ENCODE peak calls at places on chromosomes 11 and 22, in ten cellular contexts. I is activated B cell treated with CpG ODN at 0.5 μM for 24 hours, W is upper lobe of right lung, M is endodermal cell, Y is OCI-LY7, P is dorsolateral prefrontal cortex, E is heart left ventricle, Z is transverse colon, S is choroid plexus epithelial cell, R is neural progenitor cell. U is an unnamed sample.

GRCh38 chr22:28316014-28316413 is 363.6 kb downstream of the TTC28 start:
- DNase-seq in I (no peak), P (no peak), M (no peak), Z (no peak), S (no peak), R (no peak), E (no peak), W (no peak), Y (no peak), U (no peak)

GRCh38 chr11:95849087-95849825 is 59.0 kb downstream of the CEP57 start:
- DNase-seq in E (peak; percentile 43), P (no peak), W (no peak), Y (peak; percentile 24), I (no peak), R (peak; percentile 60), Z (peak; percentile 44), M (peak; percentile 77), S (peak; percentile 92), U (no peak)

GRCh38 chr22:24367841-24368240 is 59.6 kb upstream of the ADORA2A start:
- DNase-seq in E (no peak), P (no peak), R (no peak), M (no peak), W (no peak), Z (no peak), I (no peak), S (peak; percentile 9), Y (no peak), U (no peak)

GRCh38 chr11:19510468-19510867 is 202.2 kb upstream of the NAV2 start:
- DNase-seq in Y (no peak), P (no peak), W (no peak), S (no peak), M (no peak), R (no peak), Z (no peak), I (no peak), E (no peak), U (no peak)

GRCh38 chr11:93686226-93686625 is 24.7 kb downstream of the CEP295 start:
- DNase-seq in W (no peak), Y (no peak), E (no peak), R (no peak), I (no peak), P (no peak), S (no peak), M (no peak), Z (no peak), U (no peak)

GRCh38 chr11:47523491-47524199 is 29.3 kb downstream of the CELF1 start:
- DNase-seq in Y (no peak), E (peak; percentile 59), I (no peak), Z (no peak), S (peak; percentile 93), P (no peak), R (no peak), M (no peak), W (no peak), U (no peak)

GRCh38 chr11:3841426-3842304 is 906 bp upstream of the RHOG start:
- DNase-seq in P (peak; percentile 86), E (peak; percentile 88), R (peak; percentile 86), Y (peak; percentile 90), S (peak; percentile 91), W (peak; percentile 92), I (peak; percentile 96), Z (peak; percentile 91), M (peak; percentile 95), U (peak; percentile 79)

GRCh38 chr11:726278-726915 is 20.4 kb downstream of the EPS8L2 start:
- DNase-seq in I (peak; percentile 49), P (no peak), R (peak; percentile 55), E (no peak), Z (peak; percentile 77), S (peak; percentile 37), M (peak; percentile 80), W (peak; percentile 82), Y (peak; percentile 62), U (no peak)

GRCh38 chr11:72786305-72787261 is 7.3 kb downstream of the STARD10 start:
- DNase-seq in E (no peak), I (no peak), S (no peak), M (no peak), W (peak; percentile 82), Y (no peak), Z (peak; percentile 81), P (no peak), R (peak; percentile 0), U (no peak)

GRCh38 chr22:45743687-45744086 is 72.1 kb downstream of the ATXN10 start:
- DNase-seq in W (no peak), I (no peak), M (no peak), R (no peak), E (peak; percentile 18), Z (no peak), Y (no peak), P (no peak), S (no peak), U (no peak)

GRCh38 chr22:46432164-46433068 is 96.9 kb downstream of the TRMU start:
- DNase-seq in M (no peak), Z (peak; percentile 54), I (peak; percentile 34), E (no peak), R (no peak), P (no peak), S (peak; percentile 13), W (no peak), Y (peak; percentile 79), U (no peak)

GRCh38 chr11:63251312-63251711 is 7.9 kb upstream of the SLC22A25 start:
- DNase-seq in R (no peak), S (no peak), W (no peak), P (no peak), I (no peak), E (no peak), Z (no peak), M (no peak), Y (no peak), U (no peak)

GRCh38 chr11:92245700-92246270 is 21.2 kb downstream of the FAT3 start:
- DNase-seq in Y (no peak), I (no peak), Z (no peak), M (no peak), W (no peak), S (no peak), E (no peak), P (no peak), R (no peak), U (no peak)

GRCh38 chr11:119134389-119134978 is 13.1 kb downstream of the HINFP start:
- DNase-seq in E (no peak), R (peak; percentile 24), I (no peak), Y (peak; percentile 13), M (peak; percentile 77), W (no peak), P (no peak), Z (no peak), S (peak; percentile 30), U (no peak)

GRCh38 chr11:112227002-112227401 is 774 bp downstream of the PTS start:
- DNase-seq in Z (no peak), M (no peak), W (no peak), P (no peak), I (no peak), E (no peak), R (peak; percentile 15), S (peak; percentile 60), Y (peak; percentile 4), U (no peak)

GRCh38 chr11:85423331-85423730 is 203.8 kb downstream of the DLG2 start:
- DNase-seq in S (no peak), I (no peak), P (no peak), Y (no peak), E (no peak), W (no peak), R (no peak), Z (peak; percentile 50), M (no peak), U (no peak)
- TF ChIP-seq CTCF in S (no peak), I (no peak), P (no peak), Y (no peak), E (no peak), W (no peak), R (no peak), Z (no peak), M (no peak), U (no peak)

GRCh38 chr22:17988800-17989513 is 35.4 kb downstream of the MICAL3 start:
- DNase-seq in I (no peak), Y (no peak), E (no peak), W (no peak), M (no peak), Z (no peak), P (no peak), R (no peak), S (no peak), U (no peak)

GRCh38 chr22:17990167-17990566 is 34.2 kb downstream of the MICAL3 start:
- DNase-seq in W (no peak), R (no peak), P (no peak), S (peak; percentile 39), Z (no peak), Y (no peak), I (no peak), E (no peak), M (no peak), U (no peak)

GRCh38 chr22:17985606-17986005 is 38.8 kb downstream of the MICAL3 start:
- DNase-seq in E (no peak), S (no peak), W (no peak), R (no peak), P (no peak), Z (no peak), Y (no peak), M (no peak), I (no peak), U (no peak)

GRCh38 chr22:17994424-17995108 is 29.8 kb downstream of the MICAL3 start:
- DNase-seq in M (no peak), I (no peak), S (no peak), R (no peak), E (no peak), Z (no peak), W (no peak), P (no peak), Y (peak; percentile 89), U (no peak)

GRCh38 chr22:17990942-17991341 is 33.4 kb downstream of the MICAL3 start:
- DNase-seq in P (no peak), M (no peak), Y (peak; percentile 54), W (no peak), S (no peak), Z (no peak), I (no peak), R (no peak), E (no peak), U (no peak)
- TF ChIP-seq CTCF in P (no peak), M (no peak), Y (no peak), W (no peak), S (no peak), Z (no peak), I (no peak), R (no peak), E (no peak), U (no peak)

GRCh38 chr11:84146826-84147225 is 860.7 kb upstream of the CCDC90B start:
- DNase-seq in P (no peak), W (no peak), E (no peak), Z (no peak), R (peak; percentile 5), S (no peak), M (no peak), I (no peak), Y (no peak), U (no peak)
- TF ChIP-seq CTCF in P (no peak), W (no peak), E (no peak), Z (no peak), R (peak; percentile 34), S (no peak), M (peak; percentile 71), I (no peak), Y (no peak), U (no peak)

DNA sequence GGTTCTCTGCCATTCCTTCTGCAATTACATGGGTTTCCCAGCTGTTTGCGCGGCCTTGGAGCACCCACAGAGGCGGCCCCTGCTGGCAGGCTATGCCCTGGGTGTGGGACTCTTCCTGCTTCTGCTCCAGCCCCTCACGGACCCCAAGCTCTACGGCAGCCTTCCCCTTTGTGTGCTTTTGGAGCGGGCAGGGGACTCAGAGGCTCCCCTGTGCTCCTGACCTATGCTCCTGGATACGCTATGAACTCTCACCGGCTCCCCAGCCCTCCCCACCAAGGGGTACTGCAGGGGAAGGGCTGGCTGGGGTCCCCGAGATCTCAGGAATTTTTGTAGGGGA is 2.6 kb downstream of the RCE1 start:
- DNase-seq in I (no peak), Z (no peak), P (no peak), Y (no peak), E (no peak), R (no peak), S (peak; percentile 17), M (peak; percentile 48), W (no peak), U (no peak)
- TF ChIP-seq CTCF in I (no peak), Z (no peak), P (no peak), Y (no peak), E (no peak), R (no peak), S (peak; percentile 20), M (no peak), W (no peak), U (no peak)

U was measured in mesothelial cell of epicardium.